ENCODE peak calls at places on chromosome 18, in eight cellular contexts. One of them, this sample, is unnamed.

GRCh38 chr18:78459646-78460045 is 520.0 kb upstream of the SALL3 start:
- DNase-seq in testis: no peak
- DNase-seq in astrocyte of the spinal cord: no peak
- DNase-seq in fibroblast of lung: no peak
- DNase-seq in fibroblast of pulmonary artery: no peak
- DNase-seq in left lung: no peak
- DNase-seq in fibroblast of mammary gland: no peak
- DNase-seq in cardiac fibroblast: no peak
- DNase-seq in this sample: no peak

GRCh38 chr18:24023185-24023814 is 8.7 kb downstream of the TTC39C start:
- DNase-seq in testis: no peak
- DNase-seq in astrocyte of the spinal cord: no peak
- DNase-seq in fibroblast of lung: no peak
- DNase-seq in fibroblast of pulmonary artery: no peak
- DNase-seq in left lung: no peak
- DNase-seq in fibroblast of mammary gland: no peak
- DNase-seq in cardiac fibroblast: no peak
- DNase-seq in this sample: no peak

GRCh38 chr18:59990121-59990818 is 90.5 kb downstream of the PMAIP1 start:
- DNase-seq in testis: no peak
- DNase-seq in astrocyte of the spinal cord: peak
- DNase-seq in fibroblast of lung: no peak
- DNase-seq in fibroblast of pulmonary artery: no peak
- DNase-seq in left lung: no peak
- DNase-seq in fibroblast of mammary gland: no peak
- DNase-seq in cardiac fibroblast: no peak
- DNase-seq in this sample: peak

GRCh38 chr18:37566479-37567060 is 972 bp upstream of the CELF4 start:
- DNase-seq in testis: peak
- DNase-seq in astrocyte of the spinal cord: no peak
- DNase-seq in fibroblast of lung: no peak
- DNase-seq in fibroblast of pulmonary artery: no peak
- DNase-seq in left lung: peak
- DNase-seq in fibroblast of mammary gland: no peak
- DNase-seq in cardiac fibroblast: peak
- DNase-seq in this sample: no peak

GRCh38 chr18:29439398-29439797 is 1262.5 kb upstream of the CDH2 start:
- DNase-seq in testis: no peak
- DNase-seq in astrocyte of the spinal cord: no peak
- DNase-seq in fibroblast of lung: no peak
- DNase-seq in fibroblast of pulmonary artery: no peak
- DNase-seq in left lung: no peak
- DNase-seq in fibroblast of mammary gland: no peak
- DNase-seq in cardiac fibroblast: no peak
- DNase-seq in this sample: no peak

GRCh38 chr18:55275042-55275897 is 312.7 kb downstream of the TCF4 start:
- DNase-seq in testis: no peak
- DNase-seq in astrocyte of the spinal cord: peak
- DNase-seq in fibroblast of lung: peak
- DNase-seq in fibroblast of pulmonary artery: peak
- DNase-seq in left lung: no peak
- DNase-seq in fibroblast of mammary gland: peak
- DNase-seq in cardiac fibroblast: peak
- DNase-seq in this sample: peak

GRCh38 chr18:75213610-75214009 is 3.0 kb downstream of the TSHZ1 start:
- DNase-seq in testis: no peak
- DNase-seq in astrocyte of the spinal cord: peak
- DNase-seq in fibroblast of lung: peak
- DNase-seq in fibroblast of pulmonary artery: peak
- DNase-seq in left lung: no peak
- DNase-seq in fibroblast of mammary gland: peak
- DNase-seq in cardiac fibroblast: peak
- DNase-seq in this sample: peak

GRCh38 chr18:45621068-45621511 is 5.8 kb downstream of the SLC14A2 start:
- DNase-seq in testis: peak
- DNase-seq in astrocyte of the spinal cord: peak
- DNase-seq in fibroblast of lung: peak
- DNase-seq in fibroblast of pulmonary artery: peak
- DNase-seq in left lung: no peak
- DNase-seq in fibroblast of mammary gland: peak
- DNase-seq in cardiac fibroblast: peak
- DNase-seq in this sample: no peak

GRCh38 chr18:30361864-30362540 is 680.5 kb downstream of the DSC3 start:
- DNase-seq in testis: no peak
- DNase-seq in astrocyte of the spinal cord: no peak
- DNase-seq in fibroblast of lung: no peak
- DNase-seq in fibroblast of pulmonary artery: no peak
- DNase-seq in left lung: peak
- DNase-seq in fibroblast of mammary gland: no peak
- DNase-seq in cardiac fibroblast: no peak
- DNase-seq in this sample: no peak

GRCh38 chr18:4586729-4587128 is 131.6 kb upstream of the DLGAP1 start:
- DNase-seq in testis: no peak
- DNase-seq in astrocyte of the spinal cord: no peak
- DNase-seq in fibroblast of lung: no peak
- DNase-seq in fibroblast of pulmonary artery: no peak
- DNase-seq in left lung: no peak
- DNase-seq in fibroblast of mammary gland: no peak
- DNase-seq in cardiac fibroblast: no peak
- DNase-seq in this sample: no peak

GRCh38 chr18:58714259-58714658 is 43.0 kb downstream of the MALT1 start:
- DNase-seq in testis: no peak
- DNase-seq in astrocyte of the spinal cord: no peak
- DNase-seq in fibroblast of lung: no peak
- DNase-seq in fibroblast of pulmonary artery: no peak
- DNase-seq in left lung: no peak
- DNase-seq in fibroblast of mammary gland: no peak
- DNase-seq in cardiac fibroblast: no peak
- DNase-seq in this sample: no peak

GRCh38 chr18:23387265-23387664 is 65.8 kb upstream of the RIOK3 start:
- DNase-seq in testis: no peak
- DNase-seq in astrocyte of the spinal cord: no peak
- DNase-seq in fibroblast of lung: no peak
- DNase-seq in fibroblast of pulmonary artery: no peak
- DNase-seq in left lung: no peak
- DNase-seq in fibroblast of mammary gland: no peak
- DNase-seq in cardiac fibroblast: no peak
- DNase-seq in this sample: no peak

GRCh38 chr18:71966791-71967190 is 577.4 kb downstream of the CBLN2 start:
- DNase-seq in testis: no peak
- DNase-seq in astrocyte of the spinal cord: no peak
- DNase-seq in fibroblast of lung: no peak
- DNase-seq in fibroblast of pulmonary artery: no peak
- DNase-seq in left lung: no peak
- DNase-seq in fibroblast of mammary gland: no peak
- DNase-seq in cardiac fibroblast: no peak
- DNase-seq in this sample: no peak

GRCh38 chr18:42052137-42052708 is 97.2 kb downstream of the PIK3C3 start:
- DNase-seq in testis: no peak
- DNase-seq in astrocyte of the spinal cord: peak
- DNase-seq in fibroblast of lung: peak
- DNase-seq in fibroblast of pulmonary artery: peak
- DNase-seq in left lung: no peak
- DNase-seq in fibroblast of mammary gland: peak
- DNase-seq in cardiac fibroblast: peak
- DNase-seq in this sample: no peak

GRCh38 chr18:74147779-74148542 is at the start of the genes FBXO15 and TIMM21:
- DNase-seq in testis: peak
- DNase-seq in astrocyte of the spinal cord: peak
- DNase-seq in fibroblast of lung: peak
- DNase-seq in fibroblast of pulmonary artery: peak
- DNase-seq in left lung: peak
- DNase-seq in fibroblast of mammary gland: peak
- DNase-seq in cardiac fibroblast: peak
- DNase-seq in this sample: peak

DNA sequence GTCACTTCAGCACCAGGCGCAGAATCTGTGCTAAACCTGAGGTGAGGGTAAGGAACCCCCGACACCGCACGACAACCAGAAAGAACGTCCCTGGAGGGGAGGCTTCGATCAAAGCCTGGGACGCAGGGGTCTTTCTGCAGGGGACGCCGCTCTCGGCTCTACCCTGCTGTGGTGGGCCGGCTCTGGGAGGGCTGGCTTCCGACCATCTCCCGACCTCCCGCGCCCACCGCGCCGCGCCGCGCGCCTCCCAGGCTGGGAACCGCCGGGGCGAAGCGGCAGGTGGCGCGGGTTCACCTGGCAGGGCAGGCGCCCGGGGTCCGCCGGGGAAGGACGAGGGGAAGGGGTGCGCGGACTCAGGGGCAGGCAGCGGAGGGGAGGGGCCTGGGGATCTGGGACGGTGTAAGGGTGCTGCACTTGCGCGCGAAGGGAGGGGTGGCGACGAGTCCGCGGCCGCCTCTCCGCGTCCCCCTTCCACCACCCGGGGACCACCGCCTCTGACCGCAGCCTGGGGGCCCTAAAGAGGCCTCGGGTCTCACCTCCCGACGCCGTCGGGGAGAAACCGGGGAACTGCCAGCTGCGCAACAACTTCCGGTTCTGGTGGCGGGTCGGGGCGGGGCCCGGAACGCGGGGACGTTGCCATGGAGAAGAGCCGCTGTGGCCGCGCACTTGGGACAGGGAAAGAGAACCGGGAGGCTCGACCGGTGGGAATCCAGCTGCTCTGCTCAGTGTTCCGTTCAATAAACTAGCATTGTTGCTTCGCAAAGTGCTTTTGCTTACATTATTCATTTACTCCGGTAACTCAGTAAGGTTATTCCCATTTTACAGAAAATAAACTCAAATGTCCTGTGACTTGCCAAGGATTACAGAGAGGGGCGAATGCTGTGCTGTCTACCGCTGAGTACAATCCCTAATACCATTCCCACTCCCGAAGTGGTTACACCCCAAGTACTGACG is at the start of gene ZNF396:
- DNase-seq in testis: peak
- DNase-seq in astrocyte of the spinal cord: peak
- DNase-seq in fibroblast of lung: peak
- DNase-seq in fibroblast of pulmonary artery: peak
- DNase-seq in left lung: peak
- DNase-seq in fibroblast of mammary gland: peak
- DNase-seq in cardiac fibroblast: peak
- DNase-seq in this sample: no peak
- TF ChIP-seq CTCF in testis: no peak
- TF ChIP-seq CTCF in astrocyte of the spinal cord: no peak
- TF ChIP-seq CTCF in fibroblast of lung: no peak
- TF ChIP-seq CTCF in fibroblast of pulmonary artery: no peak
- TF ChIP-seq CTCF in left lung: no peak
- TF ChIP-seq CTCF in fibroblast of mammary gland: no peak
- TF ChIP-seq CTCF in cardiac fibroblast: no peak
- TF ChIP-seq CTCF in this sample: no peak

DNA sequence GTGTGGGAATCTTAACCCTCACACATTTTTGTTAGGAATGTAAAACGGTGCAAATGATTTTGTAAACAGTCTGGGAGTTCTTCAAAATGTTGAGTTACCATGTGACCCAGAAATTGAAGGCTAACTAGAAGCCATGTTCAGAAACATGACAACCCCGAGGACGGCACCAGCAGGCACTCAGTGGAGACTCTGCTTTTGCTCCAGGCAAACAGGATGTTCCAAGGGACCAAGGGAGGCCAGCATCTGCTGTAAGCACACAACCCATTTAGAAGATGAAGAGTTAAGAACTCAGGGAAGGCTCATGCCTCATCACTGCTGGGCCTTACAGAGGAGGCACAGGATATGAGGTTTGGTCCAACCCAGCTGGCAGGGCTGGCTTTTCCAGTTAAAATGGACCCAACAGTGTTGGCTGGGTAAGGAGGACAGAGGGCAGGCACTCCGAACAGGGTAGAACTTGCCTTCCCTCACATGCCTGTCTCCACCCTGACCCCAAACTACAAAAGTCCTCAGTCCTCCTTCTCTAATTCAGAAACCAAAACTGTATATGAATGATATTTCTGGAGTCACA is 23.6 kb downstream of the PARD6G start:
- DNase-seq in testis: no peak
- DNase-seq in astrocyte of the spinal cord: no peak
- DNase-seq in fibroblast of lung: no peak
- DNase-seq in fibroblast of pulmonary artery: no peak
- DNase-seq in left lung: no peak
- DNase-seq in fibroblast of mammary gland: no peak
- DNase-seq in cardiac fibroblast: no peak
- DNase-seq in this sample: no peak
- H3K4me3 ChIP-seq in testis: no peak
- H3K4me3 ChIP-seq in astrocyte of the spinal cord: no peak
- H3K4me3 ChIP-seq in fibroblast of lung: no peak
- H3K4me3 ChIP-seq in fibroblast of pulmonary artery: no peak
- H3K4me3 ChIP-seq in left lung: no peak
- H3K4me3 ChIP-seq in fibroblast of mammary gland: no peak
- H3K4me3 ChIP-seq in cardiac fibroblast: no peak
- H3K4me3 ChIP-seq in this sample: no peak

DNA sequence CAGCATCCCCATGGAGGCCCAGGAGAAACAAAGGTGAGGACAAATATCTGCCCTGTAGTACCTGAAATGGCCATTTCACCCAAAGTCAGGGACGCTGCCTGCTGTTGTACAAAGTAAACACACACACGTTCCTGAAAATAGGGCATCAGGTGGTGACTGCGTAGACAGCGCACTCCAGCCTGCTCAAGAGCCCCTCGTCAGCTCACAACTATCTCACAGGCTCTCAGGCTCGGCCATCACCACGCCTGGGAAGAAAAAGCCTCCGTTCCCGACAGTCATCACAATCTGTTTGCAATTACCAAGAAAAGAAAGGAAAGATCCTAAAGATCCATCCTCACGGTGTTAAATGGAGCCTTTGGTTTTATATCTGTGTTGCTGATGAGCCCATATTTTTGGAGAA is 230.2 kb downstream of the ZNF516 start:
- DNase-seq in testis: no peak
- DNase-seq in astrocyte of the spinal cord: no peak
- DNase-seq in fibroblast of lung: no peak
- DNase-seq in fibroblast of pulmonary artery: no peak
- DNase-seq in left lung: no peak
- DNase-seq in fibroblast of mammary gland: peak
- DNase-seq in cardiac fibroblast: no peak
- DNase-seq in this sample: no peak
- TF ChIP-seq CTCF in testis: no peak
- TF ChIP-seq CTCF in astrocyte of the spinal cord: no peak
- TF ChIP-seq CTCF in fibroblast of lung: no peak
- TF ChIP-seq CTCF in fibroblast of pulmonary artery: no peak
- TF ChIP-seq CTCF in left lung: no peak
- TF ChIP-seq CTCF in fibroblast of mammary gland: no peak
- TF ChIP-seq CTCF in cardiac fibroblast: no peak
- TF ChIP-seq CTCF in this sample: no peak

DNA sequence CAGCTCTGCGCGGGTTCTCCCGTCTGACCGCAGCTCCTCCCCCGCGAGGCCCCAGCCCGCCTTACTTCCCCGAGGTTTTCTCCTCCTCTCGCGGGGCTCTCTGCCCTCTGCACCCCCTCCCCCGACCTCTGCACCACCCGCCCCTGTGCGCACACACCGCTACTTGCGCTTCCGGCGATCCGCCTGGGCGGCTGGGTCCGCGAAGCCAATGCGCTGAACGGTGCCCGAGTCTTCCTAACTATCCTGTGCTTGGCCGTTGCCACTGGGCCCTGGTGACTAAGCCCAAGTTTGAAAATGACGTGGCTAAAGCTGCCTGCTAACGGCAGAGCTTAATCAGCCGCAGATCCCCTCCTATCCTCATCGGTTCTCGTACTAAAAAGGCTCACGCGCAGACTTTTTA is 6.2 kb downstream of the ONECUT2 start:
- DNase-seq in testis: no peak
- DNase-seq in astrocyte of the spinal cord: no peak
- DNase-seq in fibroblast of lung: no peak
- DNase-seq in fibroblast of pulmonary artery: no peak
- DNase-seq in left lung: no peak
- DNase-seq in fibroblast of mammary gland: peak
- DNase-seq in cardiac fibroblast: peak
- DNase-seq in this sample: no peak
- H3K4me3 ChIP-seq in testis: peak
- H3K4me3 ChIP-seq in astrocyte of the spinal cord: peak
- H3K4me3 ChIP-seq in fibroblast of lung: no peak
- H3K4me3 ChIP-seq in fibroblast of pulmonary artery: no peak
- H3K4me3 ChIP-seq in left lung: no peak
- H3K4me3 ChIP-seq in fibroblast of mammary gland: peak
- H3K4me3 ChIP-seq in cardiac fibroblast: no peak
- H3K4me3 ChIP-seq in this sample: no peak

GRCh38 chr18:68431111-68431921 is 283.6 kb downstream of the TMX3 start:
- DNase-seq in testis: no peak
- DNase-seq in astrocyte of the spinal cord: peak
- DNase-seq in fibroblast of lung: no peak
- DNase-seq in fibroblast of pulmonary artery: no peak
- DNase-seq in left lung: no peak
- DNase-seq in fibroblast of mammary gland: no peak
- DNase-seq in cardiac fibroblast: no peak
- DNase-seq in this sample: peak
- TF ChIP-seq CTCF in testis: no peak
- TF ChIP-seq CTCF in astrocyte of the spinal cord: no peak
- TF ChIP-seq CTCF in fibroblast of lung: no peak
- TF ChIP-seq CTCF in fibroblast of pulmonary artery: no peak
- TF ChIP-seq CTCF in left lung: no peak
- TF ChIP-seq CTCF in fibroblast of mammary gland: no peak
- TF ChIP-seq CTCF in cardiac fibroblast: no peak
- TF ChIP-seq CTCF in this sample: no peak

This sample was measured in astrocyte of the cerebellum.